ENCODE peak calls at places on chromosomes 13 and 19, in eight cellular contexts. B is GM23338; Z is CD8-positive, alpha-beta T cell; D is heart right ventricle; W is endothelial cell of umbilical vein; L is uterus; O is esophagus squamous epithelium; M is tibial artery. R is an unnamed sample.

GRCh38 chr13:63351533-63351932 is 1935.9 kb upstream of the PCDH20 start:
- DNase-seq in D (no peak), M (no peak), B (no peak), Z (no peak), L (no peak), O (no peak), W (no peak), R (no peak)

GRCh38 chr19:13842294-13843103 is 34.4 kb upstream of the NANOS3 start:
- DNase-seq in D (peak; percentile 91), M (peak; percentile 89), W (peak; percentile 70), Z (peak; percentile 74), B (no peak), L (peak; percentile 92), O (no peak), R (peak; percentile 85)

GRCh38 chr13:24202215-24202614 is 41.7 kb downstream of the SPATA13 start:
- DNase-seq in D (no peak), L (no peak), W (no peak), O (no peak), B (no peak), Z (no peak), M (no peak), R (peak; percentile 86)

GRCh38 chr19:19409235-19410030 is 4.0 kb downstream of the GATAD2A start:
- DNase-seq in L (no peak), M (no peak), D (no peak), B (peak; percentile 45), Z (no peak), O (no peak), W (no peak), R (peak; percentile 21)

GRCh38 chr19:19171821-19172532 is 1.9 kb upstream of the MEF2B start:
- DNase-seq in B (peak; percentile 61), M (no peak), L (no peak), D (no peak), O (no peak), Z (no peak), W (no peak), R (no peak)

GRCh38 chr13:30133976-30134375 is 173.4 kb downstream of the KATNAL1 start:
- DNase-seq in L (no peak), W (no peak), D (no peak), B (no peak), M (no peak), Z (no peak), O (no peak), R (no peak)

GRCh38 chr13:110108348-110109139 is 198.4 kb downstream of the COL4A1 start:
- DNase-seq in O (no peak), Z (no peak), B (peak; percentile 70), L (peak; percentile 78), M (peak; percentile 80), D (peak; percentile 81), W (peak; percentile 46), R (peak; percentile 74)

GRCh38 chr13:110194456-110194855 is 112.5 kb downstream of the COL4A1 start:
- DNase-seq in L (no peak), M (no peak), D (no peak), W (no peak), B (no peak), O (no peak), Z (no peak), R (no peak)

GRCh38 chr19:55777528-55777927 is 8.6 kb downstream of the RFPL4AL1 start:
- DNase-seq in B (peak; percentile 12), W (no peak), O (no peak), Z (no peak), L (no peak), M (no peak), D (no peak), R (no peak)

GRCh38 chr19:49688531-49689132 is 762 bp upstream of the ADM5 start:
- DNase-seq in D (no peak), M (no peak), W (peak; percentile 70), B (peak; percentile 42), L (no peak), O (no peak), Z (no peak), R (no peak)

GRCh38 chr19:49691243-49692101 is 556 bp downstream of the CPT1C start:
- DNase-seq in D (peak; percentile 64), O (no peak), W (peak; percentile 76), M (peak; percentile 57), Z (no peak), L (peak; percentile 73), B (peak; percentile 90), R (no peak)

GRCh38 chr19:49690656-49691242 is at the start of gene CPT1C:
- DNase-seq in W (peak; percentile 83), B (peak; percentile 97), L (peak; percentile 85), O (no peak), D (peak; percentile 82), Z (peak; percentile 69), M (peak; percentile 75), R (peak; percentile 81)

GRCh38 chr19:49689133-49690072 is at the start of gene ADM5:
- DNase-seq in O (no peak), W (peak; percentile 54), M (no peak), B (peak; percentile 85), D (peak; percentile 54), Z (peak; percentile 62), L (no peak), R (peak; percentile 71)

GRCh38 chr19:49690073-49690655 is 752 bp upstream of the CPT1C start:
- DNase-seq in W (no peak), O (no peak), M (no peak), L (no peak), D (no peak), B (peak; percentile 34), Z (no peak), R (no peak)
- H3K4me1 ChIP-seq in W (peaks cover 40% of the 10 kb centered on the region), O (peaks cover 29% of the 10 kb centered on the region), M (peaks cover 24% of the 10 kb centered on the region), L (no peaks in the 10 kb centered on the region), D (peaks cover 58% of the 10 kb centered on the region), B (peaks cover 29% of the 10 kb centered on the region), Z (peaks cover 28% of the 10 kb centered on the region), R (no peaks in the 10 kb centered on the region)

DNA sequence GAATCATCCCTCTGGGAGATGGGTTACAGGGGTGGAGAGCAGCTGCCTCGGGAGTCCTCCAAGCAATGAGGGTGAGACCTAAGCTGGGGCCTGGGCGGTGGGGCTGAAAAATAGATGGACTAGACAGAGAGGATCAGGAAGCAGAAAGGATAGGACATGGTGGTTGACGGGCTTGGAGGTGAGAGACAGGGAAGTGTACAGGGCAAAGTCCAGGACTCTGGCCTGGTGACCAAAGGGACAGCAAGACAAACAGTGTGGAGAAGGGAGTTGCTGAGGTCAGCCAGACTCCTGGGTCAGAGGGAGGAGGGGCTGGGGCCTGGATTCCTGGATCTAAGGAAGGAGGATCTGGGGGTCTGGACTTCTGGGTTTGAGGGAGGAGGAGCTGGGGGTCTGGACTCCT is 5.5 kb downstream of the PHLDB3 start:
- DNase-seq in D (no peak), M (no peak), O (no peak), B (no peak), L (no peak), W (no peak), Z (no peak), R (no peak)
- H3K27ac ChIP-seq in D (no peak overlapping the region), M (no peak overlapping the region), O (no peak overlapping the region), B (no peak overlapping the region), L (no peak overlapping the region), W (no peak overlapping the region), Z (no peak overlapping the region), R (no peak overlapping the region)

GRCh38 chr13:33489563-33489962 is 204.0 kb upstream of the STARD13 start:
- DNase-seq in M (no peak), O (no peak), W (no peak), D (no peak), B (peak; percentile 47), Z (no peak), L (no peak), R (no peak)
- H3K4me1 ChIP-seq in M (no peaks in the 10 kb centered on the region), O (no peaks in the 10 kb centered on the region), W (peaks cover 39% of the 10 kb centered on the region), D (peaks cover 26% of the 10 kb centered on the region), B (peaks cover 4% of the 10 kb centered on the region), Z (no peaks in the 10 kb centered on the region), L (no peaks in the 10 kb centered on the region), R (no peaks in the 10 kb centered on the region)

GRCh38 chr19:3029070-3029923 is at the start of gene TLE2:
- DNase-seq in O (no peak), D (no peak), Z (no peak), L (no peak), M (no peak), W (peak; percentile 25), B (peak; percentile 52), R (no peak)
- H3K27ac ChIP-seq in O (peak within 1 kb of the TSS; percentile 62), D (no peak within 1 kb of the TSS), Z (peak within 1 kb of the TSS; percentile 37), L (peak within 1 kb of the TSS; percentile 80), M (peak within 1 kb of the TSS; percentile 52), W (no peak within 1 kb of the TSS), B (no peak within 1 kb of the TSS), R (peak within 1 kb of the TSS; percentile 70)

DNA sequence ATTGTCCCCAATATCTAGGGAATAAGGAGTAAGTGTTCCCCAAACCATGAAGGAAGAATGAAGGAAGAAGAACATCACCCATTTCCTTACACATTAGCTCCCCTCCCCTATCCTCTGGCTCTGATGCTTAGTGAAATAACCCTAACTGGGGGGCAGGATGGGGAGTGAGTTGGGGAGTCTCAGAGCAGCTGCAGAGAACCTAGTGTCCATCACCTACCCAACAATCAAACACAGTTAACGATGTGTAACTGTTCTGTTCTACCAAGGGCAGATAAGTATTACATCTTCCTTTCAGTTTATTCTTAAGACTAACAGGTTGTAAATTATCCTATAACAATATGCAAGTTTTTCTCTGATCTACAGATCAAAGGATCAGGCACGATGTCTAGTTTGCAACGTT is 12.8 kb downstream of the ELF1 start:
- DNase-seq in L (no peak), M (no peak), W (no peak), D (no peak), Z (no peak), O (no peak), B (no peak), R (no peak)
- H3K4me1 ChIP-seq in L (no peaks in the 10 kb centered on the region), M (no peaks in the 10 kb centered on the region), W (peaks cover 16% of the 10 kb centered on the region), D (peaks cover 64% of the 10 kb centered on the region), Z (peaks cover 82% of the 10 kb centered on the region), O (peaks cover 21% of the 10 kb centered on the region), B (peaks cover 20% of the 10 kb centered on the region), R (no peaks in the 10 kb centered on the region)

GRCh38 chr13:97136418-97136817 is 85.7 kb upstream of the MBNL2 start:
- DNase-seq in B (no peak), O (no peak), W (no peak), Z (no peak), D (no peak), L (no peak), M (no peak), R (no peak)
- H3K27ac ChIP-seq in B (no peak overlapping the region), O (no peak overlapping the region), W (no peak overlapping the region), Z (no peak overlapping the region), D (no peak overlapping the region), L (no peak overlapping the region), M (no peak overlapping the region), R (no peak overlapping the region)

GRCh38 chr19:17966497-17967257 is at the start of gene KCNN1:
- DNase-seq in D (no peak), B (peak; percentile 85), M (no peak), Z (no peak), O (no peak), L (no peak), W (no peak), R (no peak)
- H3K4me1 ChIP-seq in D (peaks cover 5% of the 10 kb centered on the region), B (peaks cover 10% of the 10 kb centered on the region), M (no peaks in the 10 kb centered on the region), Z (peaks cover 4% of the 10 kb centered on the region), O (no peaks in the 10 kb centered on the region), L (no peaks in the 10 kb centered on the region), W (peaks cover 6% of the 10 kb centered on the region), R (no peaks in the 10 kb centered on the region)

DNA sequence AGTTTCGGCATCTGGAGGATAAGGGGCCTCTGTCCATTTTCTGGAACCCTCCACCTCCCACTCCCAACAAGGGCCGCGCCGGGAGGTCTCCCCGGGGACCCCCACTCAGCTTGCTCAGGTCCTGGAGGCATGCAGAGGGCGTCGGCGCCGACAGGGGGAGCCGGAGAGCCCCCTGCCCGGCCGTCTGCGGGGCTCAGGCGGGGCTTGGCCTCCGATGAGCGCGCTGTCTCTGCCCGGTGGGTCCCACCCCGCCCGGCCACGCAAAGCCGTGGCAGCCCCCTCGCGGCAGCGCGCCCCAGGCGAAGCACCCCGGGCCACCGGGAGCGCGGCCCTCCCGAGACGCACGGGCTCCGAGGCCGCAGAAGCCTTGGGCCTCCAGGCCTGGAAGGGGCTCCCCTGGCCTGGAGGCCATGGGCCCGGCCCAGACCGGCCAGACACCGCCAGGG is 149.7 kb upstream of the ZNF536 start:
- DNase-seq in Z (no peak), L (no peak), D (peak; percentile 29), O (no peak), B (peak; percentile 57), M (no peak), W (no peak), R (no peak)
- H3K27ac ChIP-seq in Z (no peak overlapping the region), L (no peak overlapping the region), D (no peak overlapping the region), O (peak overlapping the region; percentile 25), B (no peak overlapping the region), M (no peak overlapping the region), W (no peak overlapping the region), R (no peak overlapping the region)

R was measured in prostate gland.